ENCODE peak calls at places on chromosomes 5 and 9, in four cellular contexts. I is ovary, V is tibial nerve, K is lower leg skin. S is an unnamed sample.
A peak's percentile ranks its signal among the peaks of the same experiment; 100 is the strongest.

GRCh38 chr9:100577776-100578448 is at the start of gene CAVIN4:
- DNase-seq in I (no peak), V (no peak), K (no peak), S (no peak)

GRCh38 chr9:127979333-127980055 is 1.3 kb downstream of the EEIG1 start:
- DNase-seq in I (peak; percentile 73), V (no peak), K (no peak), S (peak; percentile 56)

GRCh38 chr9:68704804-68705635 is at the start of gene PIP5K1B:
- DNase-seq in I (peak; percentile 30), V (no peak), K (peak; percentile 87), S (peak; percentile 66)

GRCh38 chr9:121201045-121201737 is 478 bp downstream of the RAB14 start:
- DNase-seq in I (peak; percentile 67), V (no peak), K (peak; percentile 91), S (peak; percentile 57)

GRCh38 chr9:72583370-72583769 is 62.0 kb downstream of the TMC1 start:
- DNase-seq in I (no peak), V (no peak), K (no peak), S (no peak)

GRCh38 chr9:134959126-134959970 is 41.6 kb upstream of the FCN1 start:
- DNase-seq in I (no peak), V (no peak), K (peak; percentile 65), S (no peak)

GRCh38 chr5:168023190-168023589 is 268.3 kb upstream of the WWC1 start:
- DNase-seq in I (peak; percentile 18), V (peak; percentile 26), K (peak; percentile 84), S (peak; percentile 4)

GRCh38 chr9:74760031-74760700 is 127.6 kb downstream of the TRPM6 start:
- DNase-seq in I (no peak), V (no peak), K (no peak), S (no peak)

GRCh38 chr5:45225571-45226031 is 416.9 kb downstream of the MRPS30 start:
- DNase-seq in I (no peak), V (no peak), K (no peak), S (no peak)

GRCh38 chr5:135251099-135251498 is 147.9 kb downstream of the MACROH2A1 start:
- DNase-seq in I (no peak), V (no peak), K (peak; percentile 71), S (no peak)

GRCh38 chr5:72611111-72611724 is 104.0 kb upstream of the ZNF366 start:
- DNase-seq in I (peak; percentile 71), V (peak; percentile 48), K (peak; percentile 91), S (peak; percentile 88)

GRCh38 chr5:10364186-10364689 is 10.7 kb downstream of the MARCHF6 start:
- DNase-seq in I (no peak), V (no peak), K (no peak), S (no peak)

GRCh38 chr5:59356813-59357381 is 536.6 kb downstream of the PDE4D start:
- DNase-seq in I (peak; percentile 15), V (no peak), K (no peak), S (no peak)

GRCh38 chr9:97889941-97890557 is 32.3 kb downstream of the TRMO start:
- DNase-seq in I (no peak), V (no peak), K (no peak), S (peak; percentile 36)

GRCh38 chr9:91116711-91117110 is 245.0 kb downstream of the AUH start:
- DNase-seq in I (no peak), V (no peak), K (no peak), S (no peak)

GRCh38 chr9:91117474-91117891 is 244.2 kb downstream of the AUH start:
- DNase-seq in I (peak; percentile 42), V (no peak), K (no peak), S (peak; percentile 6)

GRCh38 chr9:91119147-91119546 is 242.6 kb downstream of the AUH start:
- DNase-seq in I (no peak), V (no peak), K (no peak), S (no peak)

GRCh38 chr9:91119679-91120078 is 242.0 kb downstream of the AUH start:
- DNase-seq in I (no peak), V (no peak), K (no peak), S (no peak)

GRCh38 chr9:91117959-91118651 is 243.6 kb downstream of the AUH start:
- DNase-seq in I (peak; percentile 87), V (peak; percentile 94), K (peak; percentile 96), S (peak; percentile 97)
- TF ChIP-seq POLR2A in I (peak; percentile 43), V (peak; percentile 66), K (no peak), S (no peak)

GRCh38 chr9:35910613-35911488 is 1.6 kb downstream of the SPAAR start:
- DNase-seq in I (no peak), V (no peak), K (peak; percentile 84), S (peak; percentile 18)

GRCh38 chr9:35911690-35912089 is 2.4 kb downstream of the SPAAR start:
- DNase-seq in I (no peak), V (no peak), K (peak; percentile 86), S (no peak)

GRCh38 chr9:35917261-35917660 is 8.0 kb downstream of the SPAAR start:
- DNase-seq in I (no peak), V (no peak), K (no peak), S (no peak)

GRCh38 chr9:35912791-35913400 is 3.6 kb downstream of the SPAAR start:
- DNase-seq in I (no peak), V (no peak), K (no peak), S (peak; percentile 47)

GRCh38 chr9:35914307-35914807 is 5.1 kb downstream of the SPAAR start:
- DNase-seq in I (peak; percentile 37), V (no peak), K (peak; percentile 84), S (peak; percentile 71)
- TF ChIP-seq POLR2A in I (no peak), V (no peak), K (no peak), S (no peak)

GRCh38 chr5:148524721-148525120 is 129.6 kb downstream of the HTR4 start:
- DNase-seq in I (no peak), V (no peak), K (no peak), S (no peak)
- TF ChIP-seq POLR2A in I (no peak), V (no peak), K (no peak), S (no peak)

DNA sequence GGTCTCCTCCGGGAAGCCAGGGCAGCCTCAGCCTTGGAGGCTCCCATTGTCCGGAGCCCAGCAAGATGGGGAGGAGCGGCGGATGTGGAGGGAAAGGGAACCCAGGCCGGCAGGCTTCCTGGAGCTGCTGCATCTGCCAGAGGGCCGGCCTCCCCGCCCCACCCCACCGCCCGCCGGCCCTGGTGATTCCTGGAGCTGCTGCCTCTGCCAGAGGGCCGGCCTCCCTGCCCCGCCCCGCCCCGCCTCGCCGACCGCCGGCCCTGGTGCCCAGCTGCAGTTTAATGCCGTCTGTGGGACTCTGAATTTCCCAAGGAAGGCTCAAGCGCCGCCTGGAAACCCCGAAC is 31.6 kb downstream of the EXD3 start:
- DNase-seq in I (no peak), V (no peak), K (no peak), S (peak; percentile 20)
- TF ChIP-seq POLR2A in I (no peak), V (no peak), K (no peak), S (no peak)

GRCh38 chr5:116651653-116652052 is 77.0 kb upstream of the SEMA6A start:
- DNase-seq in I (no peak), V (no peak), K (no peak), S (no peak)
- TF ChIP-seq POLR2A in I (no peak), V (no peak), K (no peak), S (no peak)

DNA sequence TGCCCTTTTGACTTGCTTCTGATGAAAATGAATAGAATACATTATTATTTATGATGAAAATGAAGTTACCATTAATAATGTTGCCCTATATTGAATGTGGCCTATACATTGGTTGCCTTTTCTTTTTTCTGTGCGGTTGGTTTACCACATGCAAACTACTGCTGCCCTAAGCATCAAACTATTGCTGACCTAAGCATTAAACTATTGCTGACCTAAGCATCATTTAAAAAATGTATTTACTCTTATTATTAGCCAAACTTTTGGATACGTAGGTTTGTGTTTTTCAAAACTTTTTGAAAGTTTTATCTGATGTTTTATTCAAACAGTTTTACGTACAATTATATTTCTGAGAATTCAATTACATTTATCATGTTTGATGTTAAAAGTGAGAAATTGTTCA is 76.0 kb upstream of the CDH10 start:
- DNase-seq in I (no peak), V (no peak), K (no peak), S (no peak)
- TF ChIP-seq POLR2A in I (no peak), V (no peak), K (no peak), S (no peak)

DNA sequence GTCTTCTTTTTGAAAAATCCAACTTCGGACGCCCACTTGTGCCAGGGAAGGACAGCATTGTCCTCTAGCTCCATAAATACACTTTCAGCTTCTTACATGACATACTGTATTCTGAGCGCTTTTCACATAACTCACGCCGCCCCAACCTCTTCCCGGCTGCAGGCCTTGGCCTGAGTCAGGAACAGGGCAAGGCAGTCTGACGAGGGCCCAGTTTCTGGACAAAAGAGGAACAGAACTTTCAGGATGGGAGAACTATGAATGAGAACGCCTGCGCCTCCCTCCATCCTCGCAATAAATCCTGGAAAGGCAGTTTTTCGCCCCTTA is 645 bp downstream of the DCTN4 start:
- DNase-seq in I (no peak), V (no peak), K (no peak), S (no peak)
- TF ChIP-seq POLR2A in I (no peak), V (no peak), K (no peak), S (no peak)

GRCh38 chr5:151679421-151680155 is 7.1 kb downstream of the SPARC start:
- DNase-seq in I (no peak), V (no peak), K (peak; percentile 66), S (no peak)
- TF ChIP-seq POLR2A in I (no peak), V (no peak), K (no peak), S (no peak)